ENCODE peak calls at places on chromosome 17, in five cellular contexts. V is Peyer's patch, X is HL-60, L is cardiac fibroblast, A is dorsolateral prefrontal cortex. C is an unnamed sample.
A peak's percentile ranks its signal among the peaks of the same experiment; 100 is the strongest.

GRCh38 chr17:31394544-31394943 is 3.1 kb downstream of the RAB11FIP4 start:
- DNase-seq in V (no peak), A (peak; percentile 53), X (peak; percentile 39), L (peak; percentile 70), C (peak; percentile 18)

GRCh38 chr17:50258647-50259483 is 15.4 kb upstream of the TMEM92 start:
- DNase-seq in A (no peak), L (peak; percentile 22), X (no peak), V (no peak), C (no peak)

GRCh38 chr17:17837966-17838962 is 1.5 kb upstream of the SREBF1 start:
- DNase-seq in L (peak; percentile 76), X (no peak), A (no peak), V (no peak), C (peak; percentile 74)

GRCh38 chr17:77704048-77704815 is 254.3 kb upstream of the TNRC6C start:
- DNase-seq in X (no peak), A (no peak), V (no peak), L (no peak), C (no peak)

GRCh38 chr17:66373944-66374817 is 71.8 kb downstream of the PRKCA start:
- DNase-seq in V (no peak), A (peak; percentile 10), L (no peak), X (no peak), C (no peak)

GRCh38 chr17:17523001-17523713 is 27.0 kb upstream of the RASD1 start:
- DNase-seq in L (no peak), V (no peak), A (no peak), X (no peak), C (peak; percentile 49)

GRCh38 chr17:44152875-44153274 is 11.1 kb downstream of the HROB start:
- DNase-seq in L (no peak), A (no peak), V (no peak), X (no peak), C (no peak)

GRCh38 chr17:39015546-39015935 is 48.3 kb upstream of the FBXO47 start:
- DNase-seq in X (no peak), L (no peak), V (no peak), A (no peak), C (no peak)

GRCh38 chr17:78154903-78155811 is 9.0 kb downstream of the C17orf99 start:
- DNase-seq in X (no peak), L (no peak), V (peak; percentile 50), A (no peak), C (no peak)

GRCh38 chr17:60311936-60312335 is 80.0 kb downstream of the USP32 start:
- DNase-seq in X (no peak), V (no peak), L (peak; percentile 67), A (no peak), C (no peak)

GRCh38 chr17:43467981-43468541 is 15.7 kb upstream of the DHX8 start:
- DNase-seq in A (peak; percentile 25), V (no peak), X (no peak), L (peak; percentile 79), C (no peak)

GRCh38 chr17:7380321-7380720 is 568 bp upstream of the TNK1 start:
- DNase-seq in X (no peak), A (no peak), V (no peak), L (no peak), C (peak; percentile 67)

GRCh38 chr17:68733241-68734176 is 132.3 kb upstream of the FAM20A start:
- DNase-seq in L (no peak), A (no peak), X (no peak), V (no peak), C (no peak)

GRCh38 chr17:35804658-35805192 is 4.6 kb upstream of the TAF15 start:
- DNase-seq in V (no peak), L (peak; percentile 95), X (peak; percentile 51), A (no peak), C (peak; percentile 77)

GRCh38 chr17:4008496-4009163 is 44.4 kb upstream of the ATP2A3 start:
- DNase-seq in V (no peak), A (no peak), L (no peak), X (no peak), C (no peak)

GRCh38 chr17:4006745-4007211 is 42.5 kb upstream of the ATP2A3 start:
- DNase-seq in A (no peak), V (no peak), X (no peak), L (no peak), C (no peak)

GRCh38 chr17:4007346-4008081 is 43.3 kb upstream of the ATP2A3 start:
- DNase-seq in L (no peak), V (no peak), X (no peak), A (no peak), C (no peak)

GRCh38 chr17:4009164-4009785 is 45.0 kb upstream of the ATP2A3 start:
- DNase-seq in A (no peak), X (no peak), L (no peak), V (no peak), C (no peak)

DNA sequence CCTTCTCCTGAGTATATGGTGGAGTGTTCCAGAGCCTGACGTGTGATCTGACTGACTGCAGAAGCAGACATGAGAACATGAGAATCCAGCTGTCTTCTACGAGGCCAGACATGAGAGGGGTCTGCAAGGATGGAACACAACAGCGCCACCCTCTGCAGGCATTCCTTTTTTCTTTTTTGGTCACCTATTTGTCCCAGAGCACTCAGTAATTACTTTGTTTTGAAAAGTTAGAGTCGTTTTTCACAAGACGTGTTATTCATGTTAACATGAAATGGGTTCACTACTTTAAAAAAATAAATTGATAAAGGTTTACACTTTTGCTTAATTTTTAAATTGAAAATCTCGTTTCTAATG is 43.8 kb upstream of the ATP2A3 start:
- DNase-seq in V (no peak), X (no peak), L (no peak), A (no peak), C (no peak)
- TF ChIP-seq CTCF in V (no peak), X (no peak), L (peak; percentile 3), A (no peak), C (no peak)

DNA sequence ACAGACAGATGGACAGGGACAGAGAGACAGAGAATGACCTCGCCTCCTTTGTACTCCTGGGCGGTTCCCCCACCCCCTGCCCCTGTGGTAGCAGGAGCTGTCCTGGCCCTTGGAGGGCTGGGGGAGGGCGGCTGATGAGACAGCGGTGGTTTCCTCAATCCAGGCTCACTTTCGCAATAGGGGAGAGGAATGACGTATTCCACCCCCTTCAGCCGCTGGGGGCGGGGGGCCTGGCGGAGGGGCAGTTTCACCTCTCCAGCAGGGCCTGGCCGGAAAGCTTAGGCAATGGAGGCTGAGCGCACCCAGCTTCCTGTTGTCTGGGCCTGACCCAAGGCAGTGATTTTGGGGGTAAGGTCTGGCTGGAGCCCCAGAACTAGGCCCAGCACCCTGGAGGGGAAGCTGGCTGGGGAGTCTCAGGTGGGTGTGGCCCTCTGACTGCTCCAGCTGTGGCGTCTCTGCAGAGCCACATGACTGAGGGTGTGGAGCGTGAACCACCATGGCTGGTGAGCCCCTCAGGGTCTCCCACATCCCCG is 7.4 kb downstream of the FMNL1 start:
- DNase-seq in V (peak; percentile 87), X (peak; percentile 100), L (peak; percentile 96), A (no peak), C (no peak)
- H3K4me3 ChIP-seq in V (peak overlapping the region; percentile 32), X (peak overlapping the region; percentile 20), L (no peak overlapping the region), A (no peak overlapping the region), C (no peak overlapping the region)

DNA sequence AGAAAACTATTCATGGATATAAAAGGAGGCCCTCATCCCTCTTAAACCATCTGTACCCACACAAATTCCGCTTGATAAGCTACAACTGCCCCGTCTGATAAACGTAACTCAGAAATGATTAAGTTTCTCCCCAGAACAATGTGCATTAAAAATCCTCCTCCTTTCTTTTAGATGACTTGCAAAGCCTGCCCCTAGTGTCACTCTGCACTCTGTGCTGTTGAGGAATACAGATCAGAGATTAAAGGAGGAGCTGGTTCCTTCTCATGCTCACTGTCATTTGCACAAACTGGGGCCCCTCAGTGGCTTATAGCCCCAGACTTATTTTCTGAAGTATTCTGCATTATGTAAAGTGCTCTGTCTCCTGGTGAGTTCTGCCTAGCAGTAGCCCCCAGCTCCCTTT is 33.3 kb downstream of the CDRT15 start:
- DNase-seq in X (no peak), L (peak; percentile 6), V (no peak), A (no peak), C (no peak)
- TF ChIP-seq CTCF in X (no peak), L (peak; percentile 27), V (no peak), A (no peak), C (peak; percentile 25)

DNA sequence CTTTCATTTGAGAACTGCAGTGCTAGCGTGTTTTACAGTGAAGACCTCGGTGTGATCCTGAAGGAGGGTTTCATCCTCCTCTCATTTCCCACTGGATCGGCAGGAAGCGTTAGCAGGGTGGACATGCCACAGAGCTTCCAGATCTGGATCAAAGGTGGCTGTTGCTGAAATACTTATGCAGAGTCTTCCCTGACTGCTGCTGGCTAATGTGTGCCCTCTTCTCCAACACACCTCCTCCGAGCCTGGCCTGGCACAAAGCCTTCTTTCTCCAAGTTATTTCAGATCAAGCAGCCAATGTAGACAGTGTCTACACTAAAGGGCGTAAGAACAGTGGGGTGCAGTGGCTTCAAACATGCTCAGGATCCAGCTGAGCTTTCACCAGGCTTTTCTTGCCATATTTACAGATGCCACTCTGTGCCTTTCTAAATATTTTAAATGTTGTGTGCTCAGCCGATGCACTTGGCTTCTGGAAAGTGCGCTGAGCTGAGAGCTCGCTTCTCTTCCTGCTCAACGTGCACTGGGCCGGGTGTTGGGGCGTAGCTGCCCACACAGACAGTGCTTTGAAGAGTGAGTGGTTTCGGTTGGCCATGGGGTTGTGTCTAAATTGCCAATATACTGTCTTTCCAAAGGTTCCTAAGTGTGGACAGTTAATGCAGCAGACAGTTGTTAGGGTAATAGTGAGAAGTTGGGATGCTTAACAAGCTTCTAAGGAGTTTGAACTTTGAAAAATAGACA is 2.1 kb downstream of the ZNF750 start:
- DNase-seq in L (no peak), V (no peak), X (no peak), A (no peak), C (no peak)
- H3K4me3 ChIP-seq in L (no peak overlapping the region), V (no peak overlapping the region), X (no peak overlapping the region), A (peak overlapping the region; percentile 11), C (peak overlapping the region; percentile 46)

GRCh38 chr17:957856-958421 is 21.6 kb downstream of the NXN start:
- DNase-seq in V (no peak), A (no peak), X (no peak), L (no peak), C (no peak)

GRCh38 chr17:958712-959451 is 20.7 kb downstream of the NXN start:
- DNase-seq in A (no peak), L (no peak), V (no peak), X (no peak), C (no peak)

GRCh38 chr17:954431-955164 is 25.0 kb downstream of the NXN start:
- DNase-seq in V (no peak), X (no peak), A (no peak), L (peak; percentile 27), C (no peak)

GRCh38 chr17:953767-954166 is 25.8 kb downstream of the NXN start:
- DNase-seq in L (no peak), V (no peak), A (no peak), X (no peak), C (no peak)

DNA sequence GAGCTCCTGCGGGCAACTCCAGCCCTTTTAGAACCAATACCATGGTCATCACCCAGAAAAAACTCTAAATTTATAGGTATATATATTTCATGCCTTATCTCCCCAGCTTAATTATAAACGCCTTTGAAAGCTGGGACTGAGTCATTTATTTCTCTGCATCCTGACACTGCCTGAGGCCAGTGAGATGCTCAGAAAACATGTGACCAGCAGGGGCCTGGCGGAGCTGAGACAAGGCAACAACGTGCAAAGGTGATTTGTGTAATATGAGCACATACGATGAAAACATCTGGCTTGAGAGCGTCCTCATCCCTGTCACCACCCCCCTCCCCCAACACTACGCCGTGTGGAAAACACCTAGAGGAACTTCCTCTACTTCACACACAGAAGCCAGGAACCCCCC is 22.7 kb downstream of the NXN start:
- DNase-seq in L (no peak), A (no peak), X (no peak), V (no peak), C (no peak)
- TF ChIP-seq CTCF in L (no peak), A (no peak), X (no peak), V (no peak), C (no peak)